ENCODE peak calls at places on chromosomes 6 and 20, in ten cellular contexts. M is PC-9; L is heart right ventricle; J is naive B cell; N is T-cell; F is COR-L47; S is erythroblast; T is lower leg skin; D is CD8-positive, alpha-beta memory T cell; C is aorta. P is an unnamed sample.
A peak's percentile ranks its signal among the peaks of the same experiment; 100 is the strongest.

GRCh38 chr6:20124545-20124944 is 87.7 kb downstream of the MBOAT1 start:
- DNase-seq in M (no peak), L (no peak), J (no peak), N (no peak), F (no peak), S (no peak), T (no peak), D (no peak), C (no peak), P (no peak)

GRCh38 chr6:16391451-16391912 is 153.1 kb downstream of the GMPR start:
- DNase-seq in M (no peak), L (no peak), J (no peak), N (no peak), F (no peak), S (no peak), T (no peak), D (no peak), C (no peak), P (no peak)

GRCh38 chr6:127980996-127981395 is 80.1 kb upstream of the THEMIS start:
- DNase-seq in M (no peak), L (no peak), J (no peak), N (no peak), F (no peak), S (no peak), T (no peak), D (no peak), C (no peak), P (no peak)

GRCh38 chr6:163415176-163415619 is 680 bp downstream of the QKI start:
- DNase-seq in M (no peak), L (no peak), J (peak; percentile 43), N (peak; percentile 12), F (no peak), S (peak; percentile 62), T (no peak), D (peak; percentile 13), C (no peak), P (peak; percentile 55)

GRCh38 chr6:133129556-133129955 is 111.6 kb upstream of the EYA4 start:
- DNase-seq in M (peak; percentile 21), L (no peak), J (no peak), N (no peak), F (no peak), S (no peak), T (no peak), D (no peak), C (no peak), P (no peak)

GRCh38 chr20:25015986-25016385 is 23.4 kb upstream of the APMAP start:
- DNase-seq in M (no peak), L (no peak), J (no peak), N (no peak), F (no peak), S (no peak), T (no peak), D (no peak), C (peak; percentile 27), P (no peak)

GRCh38 chr20:36183155-36183944 is 28.8 kb downstream of the EPB41L1 start:
- DNase-seq in M (no peak), L (no peak), J (no peak), N (no peak), F (no peak), S (no peak), T (no peak), D (no peak), C (no peak), P (no peak)

GRCh38 chr6:90296346-90297123 is at the start of gene BACH2:
- DNase-seq in M (peak; percentile 57), L (peak; percentile 91), J (peak; percentile 95), N (peak; percentile 96), F (peak; percentile 89), S (peak; percentile 87), T (peak; percentile 89), D (peak; percentile 86), C (peak; percentile 96), P (peak; percentile 90)

GRCh38 chr20:33401922-33402369 is 627 bp upstream of the CDK5RAP1 start:
- DNase-seq in M (no peak), L (no peak), J (no peak), N (no peak), F (no peak), S (peak; percentile 45), T (no peak), D (no peak), C (no peak), P (peak; percentile 25)

GRCh38 chr20:37970856-37971245 is 62.4 kb downstream of the TTI1 start:
- DNase-seq in M (no peak), L (no peak), J (no peak), N (no peak), F (no peak), S (no peak), T (no peak), D (no peak), C (no peak), P (no peak)

GRCh38 chr20:8749986-8750385 is 318.9 kb upstream of the PLCB4 start:
- DNase-seq in M (no peak), L (no peak), J (no peak), N (no peak), F (no peak), S (no peak), T (no peak), D (no peak), C (no peak), P (peak; percentile 43)

GRCh38 chr20:52047811-52048302 is 143.7 kb downstream of the ZFP64 start:
- DNase-seq in M (no peak), L (peak; percentile 6), J (no peak), N (no peak), F (no peak), S (peak; percentile 7), T (no peak), D (peak; percentile 5), C (no peak), P (peak; percentile 22)

GRCh38 chr6:1436334-1437306 is 47.2 kb downstream of the FOXF2 start:
- DNase-seq in M (peak; percentile 52), L (peak; percentile 42), J (peak; percentile 28), N (no peak), F (peak; percentile 54), S (peak; percentile 30), T (peak; percentile 54), D (no peak), C (no peak), P (peak; percentile 69)

GRCh38 chr6:36947570-36948351 is 6.8 kb upstream of the PI16 start:
- DNase-seq in M (no peak), L (no peak), J (peak; percentile 46), N (peak; percentile 33), F (no peak), S (no peak), T (no peak), D (peak; percentile 22), C (peak; percentile 38), P (no peak)

GRCh38 chr20:37445041-37445440 is 76.0 kb upstream of the NNAT start:
- DNase-seq in M (no peak), L (no peak), J (no peak), N (no peak), F (no peak), S (no peak), T (no peak), D (no peak), C (no peak), P (no peak)

GRCh38 chr6:106046854-106047200 is 39.3 kb upstream of the PRDM1 start:
- DNase-seq in M (no peak), L (no peak), J (no peak), N (no peak), F (no peak), S (no peak), T (no peak), D (no peak), C (no peak), P (no peak)

GRCh38 chr20:50387218-50387995 is 122.8 kb upstream of the PTPN1 start:
- DNase-seq in M (no peak), L (no peak), J (no peak), N (no peak), F (no peak), S (no peak), T (no peak), D (no peak), C (no peak), P (no peak)

GRCh38 chr6:73455865-73456629 is 4.0 kb upstream of the CGAS start:
- DNase-seq in M (no peak), L (no peak), J (no peak), N (no peak), F (no peak), S (peak; percentile 38), T (no peak), D (no peak), C (no peak), P (no peak)

GRCh38 chr6:86963352-86963751 is 26.0 kb downstream of the HTR1E start:
- DNase-seq in M (no peak), L (no peak), J (no peak), N (no peak), F (no peak), S (no peak), T (no peak), D (no peak), C (no peak), P (no peak)

GRCh38 chr20:2156666-2157624 is 55.3 kb downstream of the STK35 start:
- DNase-seq in M (no peak), L (no peak), J (no peak), N (no peak), F (no peak), S (no peak), T (no peak), D (no peak), C (peak; percentile 5), P (peak; percentile 42)

GRCh38 chr6:49790340-49790739 is 3.3 kb upstream of the PGK2 start:
- DNase-seq in M (no peak), L (no peak), J (no peak), N (no peak), F (no peak), S (no peak), T (no peak), D (no peak), C (no peak), P (no peak)

P was measured in Daoy.